ENCODE peak calls at places on chromosomes 7 and 10, in seven cellular contexts. X is astrocyte of the spinal cord, K is fibroblast of pulmonary artery, U is cardiac muscle cell, C is IMR-90, W is brain microvascular endothelial cell, Q is GM13977. J is an unnamed sample.

GRCh38 chr10:9305018-9305655 is 1250.6 kb downstream of the GATA3 start:
- DNase-seq in X (peak), K (peak), U (peak), C (peak), W (no peak), Q (no peak), J (no peak)

GRCh38 chr7:84237533-84238173 is 43.1 kb upstream of the SEMA3A start:
- DNase-seq in X (peak), K (peak), U (peak), C (peak), W (peak), Q (no peak), J (no peak)

GRCh38 chr7:69438584-69438983 is 159.7 kb upstream of the AUTS2 start:
- DNase-seq in X (no peak), K (no peak), U (peak), C (no peak), W (no peak), Q (no peak), J (no peak)

GRCh38 chr10:71241114-71241898 is 28.9 kb downstream of the UNC5B start:
- DNase-seq in X (peak), K (peak), U (peak), C (peak), W (peak), Q (no peak), J (no peak)

GRCh38 chr10:14602807-14603538 is 171.7 kb downstream of the FAM107B start:
- DNase-seq in X (peak), K (no peak), U (no peak), C (peak), W (no peak), Q (no peak), J (no peak)

GRCh38 chr10:49486738-49487137 is 52.2 kb downstream of the ERCC6 start:
- DNase-seq in X (no peak), K (no peak), U (no peak), C (no peak), W (no peak), Q (no peak), J (no peak)

GRCh38 chr7:120916538-120916937 is 34.0 kb upstream of the ING3 start:
- DNase-seq in X (no peak), K (no peak), U (no peak), C (no peak), W (no peak), Q (no peak), J (no peak)

GRCh38 chr10:21519981-21520436 is 5.5 kb downstream of the SKIDA1 start:
- DNase-seq in X (peak), K (peak), U (peak), C (peak), W (peak), Q (no peak), J (no peak)

GRCh38 chr10:95181731-95182130 is 12.3 kb upstream of the ACSM6 start:
- DNase-seq in X (no peak), K (peak), U (no peak), C (peak), W (no peak), Q (no peak), J (no peak)

GRCh38 chr10:20768849-20769248 is 128.3 kb downstream of the NEBL start:
- DNase-seq in X (peak), K (peak), U (peak), C (no peak), W (no peak), Q (no peak), J (no peak)

GRCh38 chr7:151890355-151891004 is 13.6 kb upstream of the PRKAG2 start:
- DNase-seq in X (no peak), K (no peak), U (no peak), C (no peak), W (no peak), Q (no peak), J (no peak)

GRCh38 chr7:116583653-116584052 is 58.8 kb downstream of the CAV1 start:
- DNase-seq in X (no peak), K (no peak), U (no peak), C (no peak), W (no peak), Q (peak), J (peak)

GRCh38 chr7:98399462-98399861 is 1.4 kb downstream of the BAIAP2L1 start:
- DNase-seq in X (peak), K (no peak), U (peak), C (peak), W (no peak), Q (no peak), J (no peak)

GRCh38 chr10:1737222-1738061 is at the start of gene ADARB2:
- DNase-seq in X (no peak), K (no peak), U (no peak), C (no peak), W (peak), Q (peak), J (peak)

GRCh38 chr10:44787480-44788075 is 123.6 kb upstream of the TMEM72 start:
- DNase-seq in X (no peak), K (no peak), U (no peak), C (no peak), W (no peak), Q (no peak), J (no peak)

GRCh38 chr7:29146888-29147609 is 712 bp upstream of the CPVL start:
- DNase-seq in X (no peak), K (no peak), U (no peak), C (no peak), W (no peak), Q (no peak), J (no peak)

GRCh38 chr7:155190608-155191536 is 106.8 kb upstream of the INSIG1 start:
- DNase-seq in X (no peak), K (peak), U (peak), C (no peak), W (peak), Q (peak), J (peak)

GRCh38 chr10:1754506-1755177 is 17.3 kb upstream of the ADARB2 start:
- DNase-seq in X (no peak), K (no peak), U (no peak), C (no peak), W (no peak), Q (no peak), J (no peak)

GRCh38 chr7:101435461-101436225 is 73.0 kb downstream of the COL26A1 start:
- DNase-seq in X (no peak), K (no peak), U (no peak), C (no peak), W (no peak), Q (no peak), J (no peak)

GRCh38 chr10:108957681-108958080 is 965.6 kb downstream of the XPNPEP1 start:
- DNase-seq in X (no peak), K (no peak), U (peak), C (no peak), W (no peak), Q (no peak), J (no peak)

GRCh38 chr7:47406766-47407129 is 175.2 kb downstream of the TNS3 start:
- DNase-seq in X (no peak), K (no peak), U (no peak), C (no peak), W (no peak), Q (no peak), J (no peak)

GRCh38 chr7:38673795-38674194 is 42.6 kb upstream of the AMPH start:
- DNase-seq in X (peak), K (peak), U (peak), C (peak), W (peak), Q (no peak), J (no peak)

GRCh38 chr7:18978108-18978495 is 139.3 kb downstream of the TWIST1 start:
- DNase-seq in X (peak), K (peak), U (peak), C (peak), W (peak), Q (no peak), J (no peak)

GRCh38 chr7:2820508-2820934 is 23.6 kb downstream of the GNA12 start:
- DNase-seq in X (peak), K (peak), U (peak), C (peak), W (peak), Q (no peak), J (no peak)

GRCh38 chr7:103031781-103032180 is 42.8 kb downstream of the FBXL13 start:
- DNase-seq in X (peak), K (no peak), U (no peak), C (peak), W (no peak), Q (no peak), J (no peak)

GRCh38 chr7:158997110-158997453 is 140.7 kb downstream of the DYNC2I1 start:
- DNase-seq in X (no peak), K (no peak), U (no peak), C (no peak), W (no peak), Q (no peak), J (no peak)

GRCh38 chr7:158996214-158997109 is 140.1 kb downstream of the DYNC2I1 start:
- DNase-seq in X (no peak), K (no peak), U (no peak), C (no peak), W (no peak), Q (no peak), J (no peak)

GRCh38 chr7:158993591-158993990 is 137.2 kb downstream of the DYNC2I1 start:
- DNase-seq in X (no peak), K (no peak), U (no peak), C (no peak), W (no peak), Q (no peak), J (no peak)

GRCh38 chr7:158994687-158995086 is 138.3 kb downstream of the DYNC2I1 start:
- DNase-seq in X (no peak), K (no peak), U (no peak), C (no peak), W (no peak), Q (no peak), J (no peak)

GRCh38 chr7:158995514-158995913 is 139.2 kb downstream of the DYNC2I1 start:
- DNase-seq in X (no peak), K (no peak), U (no peak), C (no peak), W (no peak), Q (no peak), J (no peak)
- TF ChIP-seq CTCF in X (no peak), K (no peak), U (no peak), C (no peak), W (no peak), Q (no peak), J (no peak)

GRCh38 chr7:71135663-71136062 is 3.7 kb downstream of the GALNT17 start:
- DNase-seq in X (no peak), K (no peak), U (no peak), C (no peak), W (no peak), Q (no peak), J (no peak)
- TF ChIP-seq CTCF in X (no peak), K (no peak), U (no peak), C (no peak), W (no peak), Q (no peak), J (no peak)

DNA sequence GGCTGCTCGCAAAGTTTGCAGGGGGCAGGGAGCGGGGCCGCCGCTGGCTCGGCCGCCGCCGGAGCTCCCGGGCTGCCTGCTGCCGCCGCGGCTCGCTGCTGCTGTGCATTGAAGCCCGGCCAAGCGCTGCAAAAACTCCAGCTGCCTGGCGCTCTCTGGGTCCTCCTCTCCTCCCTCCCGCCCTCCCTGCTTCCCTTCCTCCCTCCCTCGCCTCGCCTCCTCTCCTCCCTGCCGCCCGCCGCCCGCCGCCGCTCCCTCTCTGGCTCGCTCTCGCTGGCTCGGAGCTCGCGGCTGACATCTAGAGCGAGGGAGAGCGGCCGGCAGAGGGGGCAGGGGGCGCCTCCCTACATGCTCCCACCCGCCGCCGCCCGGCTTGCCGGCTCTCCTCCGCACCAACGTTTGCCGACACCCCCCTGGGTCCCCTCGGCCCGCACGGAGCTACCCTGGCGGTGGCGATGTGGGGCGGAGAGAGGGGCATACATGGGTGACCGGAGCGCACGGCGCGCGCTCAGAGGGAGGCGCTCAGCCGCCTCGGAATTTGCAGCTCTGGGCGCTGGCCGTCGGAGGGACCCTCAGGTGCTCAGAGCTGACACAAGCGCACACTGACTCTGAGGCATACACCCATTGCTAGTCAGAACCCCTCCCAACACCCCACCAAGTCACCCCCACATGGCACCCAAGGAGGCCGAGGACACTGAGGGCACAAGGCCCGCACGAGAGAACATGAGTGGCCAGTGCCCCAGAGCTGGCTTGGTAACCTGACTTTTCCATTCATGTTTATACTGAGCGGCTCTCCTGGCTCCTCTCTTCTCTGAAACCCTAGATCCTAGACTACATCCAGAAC is 1.2 kb upstream of the PLXNA4 start:
- DNase-seq in X (peak), K (peak), U (peak), C (peak), W (peak), Q (peak), J (no peak)
- TF ChIP-seq CTCF in X (peak), K (no peak), U (peak), C (no peak), W (peak), Q (no peak), J (no peak)

GRCh38 chr7:41241641-41242040 is 461.2 kb downstream of the INHBA start:
- DNase-seq in X (no peak), K (no peak), U (no peak), C (no peak), W (no peak), Q (no peak), J (no peak)
- TF ChIP-seq CTCF in X (no peak), K (no peak), U (no peak), C (no peak), W (no peak), Q (no peak), J (no peak)

GRCh38 chr7:140062528-140063299 is at the start of gene PARP12:
- DNase-seq in X (peak), K (peak), U (peak), C (peak), W (peak), Q (peak), J (peak)
- TF ChIP-seq CTCF in X (no peak), K (no peak), U (no peak), C (no peak), W (no peak), Q (peak), J (peak)

DNA sequence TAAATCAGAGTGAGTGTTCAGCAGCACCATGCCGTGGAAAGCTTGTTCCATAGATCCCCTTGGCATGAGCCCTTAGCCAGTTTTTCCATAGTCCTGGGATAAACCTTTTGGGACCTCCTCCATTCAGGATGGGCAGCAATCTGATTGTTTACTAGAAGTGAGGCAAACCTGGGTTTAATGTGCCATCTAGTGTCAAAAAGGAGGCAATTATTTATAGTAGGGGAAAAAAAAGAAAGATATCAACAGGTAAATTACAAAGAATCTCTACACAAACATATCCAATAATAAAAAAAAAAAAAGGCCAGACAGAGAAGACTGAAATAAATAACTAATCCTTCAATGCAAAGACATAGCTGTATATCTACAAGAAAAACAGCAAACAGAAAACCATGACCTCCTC is 229.0 kb upstream of the STK17A start:
- DNase-seq in X (no peak), K (no peak), U (no peak), C (no peak), W (no peak), Q (no peak), J (no peak)
- TF ChIP-seq CTCF in X (no peak), K (no peak), U (no peak), C (no peak), W (no peak), Q (no peak), J (no peak)

GRCh38 chr10:79241990-79242619 is 105.2 kb upstream of the PPIF start:
- DNase-seq in X (peak), K (peak), U (peak), C (peak), W (no peak), Q (peak), J (peak)

GRCh38 chr10:79244068-79244442 is 103.2 kb upstream of the PPIF start:
- DNase-seq in X (no peak), K (no peak), U (no peak), C (no peak), W (no peak), Q (peak), J (no peak)

GRCh38 chr10:79243211-79244067 is 103.8 kb upstream of the PPIF start:
- DNase-seq in X (peak), K (no peak), U (no peak), C (no peak), W (no peak), Q (peak), J (peak)

GRCh38 chr10:79241629-79241989 is 105.7 kb upstream of the PPIF start:
- DNase-seq in X (no peak), K (no peak), U (no peak), C (no peak), W (no peak), Q (no peak), J (no peak)

GRCh38 chr10:79242620-79243152 is 104.6 kb upstream of the PPIF start:
- DNase-seq in X (peak), K (peak), U (peak), C (peak), W (peak), Q (peak), J (peak)
- TF ChIP-seq CTCF in X (no peak), K (no peak), U (no peak), C (no peak), W (no peak), Q (no peak), J (no peak)

GRCh38 chr10:129031233-129032150 is 435.5 kb upstream of the MGMT start:
- DNase-seq in X (peak), K (peak), U (peak), C (peak), W (peak), Q (peak), J (peak)
- TF ChIP-seq CTCF in X (peak), K (peak), U (peak), C (peak), W (peak), Q (peak), J (peak)

GRCh38 chr10:110898391-110898790 is 20.6 kb downstream of the BBIP1 start:
- DNase-seq in X (peak), K (no peak), U (no peak), C (peak), W (no peak), Q (no peak), J (no peak)

GRCh38 chr10:110897184-110897583 is 21.8 kb downstream of the BBIP1 start:
- DNase-seq in X (no peak), K (no peak), U (no peak), C (no peak), W (no peak), Q (no peak), J (no peak)

GRCh38 chr10:110892602-110893001 is 20.9 kb downstream of the PDCD4 start:
- DNase-seq in X (no peak), K (no peak), U (no peak), C (no peak), W (no peak), Q (no peak), J (no peak)

GRCh38 chr10:110893559-110894179 is 21.9 kb downstream of the PDCD4 start:
- DNase-seq in X (peak), K (peak), U (peak), C (peak), W (no peak), Q (peak), J (peak)
- TF ChIP-seq CTCF in X (peak), K (peak), U (peak), C (peak), W (peak), Q (peak), J (peak)

GRCh38 chr10:79188154-79188763 is 119.5 kb downstream of the ZMIZ1 start:
- DNase-seq in X (no peak), K (no peak), U (no peak), C (no peak), W (no peak), Q (no peak), J (no peak)
- TF ChIP-seq CTCF in X (no peak), K (no peak), U (no peak), C (no peak), W (no peak), Q (no peak), J (no peak)

J was measured in GM10248.